ENCODE peak calls at places on chromosomes 13 and 19, in eight cellular contexts. D is thoracic aorta, Z is PC-9, M is body of pancreas, B is heart left ventricle, F is tibial artery, I is IMR-90, J is tibial nerve. E is an unnamed sample.

GRCh38 chr13:60397693-60398437 is 845 bp downstream of the TDRD3 start:
- DNase-seq in D (no peak), Z (peak; percentile 55), M (peak; percentile 58), B (peak; percentile 72), F (peak; percentile 76), I (peak; percentile 67), J (peak; percentile 16), E (peak; percentile 79)

GRCh38 chr13:94256671-94257070 is 222.8 kb downstream of the DCT start:
- DNase-seq in D (no peak), Z (no peak), M (no peak), B (no peak), F (no peak), I (no peak), J (no peak), E (no peak)

GRCh38 chr13:31742102-31742695 is 2.9 kb downstream of the RXFP2 start:
- DNase-seq in D (no peak), Z (peak; percentile 22), M (peak; percentile 59), B (peak; percentile 38), F (peak; percentile 75), I (peak; percentile 69), J (peak; percentile 49), E (peak; percentile 67)

GRCh38 chr19:37991841-37992248 is 84.8 kb downstream of the SIPA1L3 start:
- DNase-seq in D (no peak), Z (peak; percentile 70), M (no peak), B (no peak), F (no peak), I (no peak), J (no peak), E (no peak)

GRCh38 chr13:35724480-35724879 is 248.0 kb upstream of the MAB21L1 start:
- DNase-seq in D (no peak), Z (no peak), M (no peak), B (no peak), F (no peak), I (no peak), J (no peak), E (no peak)

GRCh38 chr19:19997656-19998268 is 41.5 kb downstream of the ZNF682 start:
- DNase-seq in D (no peak), Z (peak; percentile 2), M (peak; percentile 57), B (no peak), F (no peak), I (no peak), J (no peak), E (no peak)

GRCh38 chr13:78589206-78589605 is 14.1 kb downstream of the POU4F1 start:
- DNase-seq in D (no peak), Z (peak; percentile 26), M (no peak), B (no peak), F (no peak), I (peak; percentile 9), J (no peak), E (peak; percentile 52)

GRCh38 chr19:4830332-4830731 is 1.2 kb downstream of the TICAM1 start:
- DNase-seq in D (no peak), Z (no peak), M (no peak), B (no peak), F (no peak), I (no peak), J (no peak), E (no peak)

GRCh38 chr13:21079206-21079605 is 17.8 kb upstream of the LATS2 start:
- DNase-seq in D (no peak), Z (no peak), M (no peak), B (no peak), F (no peak), I (no peak), J (no peak), E (no peak)

GRCh38 chr19:44142014-44142523 is 715 bp downstream of the ZNF234 start:
- DNase-seq in D (no peak), Z (no peak), M (no peak), B (no peak), F (no peak), I (peak; percentile 42), J (no peak), E (peak; percentile 23)

GRCh38 chr19:44282846-44283245 is 22.0 kb downstream of the ZNF235 start:
- DNase-seq in D (no peak), Z (no peak), M (no peak), B (no peak), F (no peak), I (peak; percentile 19), J (no peak), E (no peak)

GRCh38 chr19:49133621-49134454 is 14.5 kb downstream of the PPFIA3 start:
- DNase-seq in D (no peak), Z (no peak), M (peak; percentile 64), B (peak; percentile 77), F (no peak), I (peak; percentile 70), J (no peak), E (no peak)

GRCh38 chr13:47120284-47120683 is 223.4 kb upstream of the HTR2A start:
- DNase-seq in D (no peak), Z (no peak), M (no peak), B (no peak), F (no peak), I (no peak), J (no peak), E (no peak)

GRCh38 chr13:47126432-47126831 is 229.6 kb upstream of the HTR2A start:
- DNase-seq in D (no peak), Z (no peak), M (peak; percentile 32), B (no peak), F (no peak), I (no peak), J (no peak), E (no peak)

GRCh38 chr13:47119568-47120080 is 222.8 kb upstream of the HTR2A start:
- DNase-seq in D (no peak), Z (no peak), M (no peak), B (no peak), F (no peak), I (peak; percentile 28), J (no peak), E (no peak)

GRCh38 chr13:47117268-47117667 is 220.4 kb upstream of the HTR2A start:
- DNase-seq in D (no peak), Z (no peak), M (no peak), B (no peak), F (no peak), I (peak; percentile 89), J (no peak), E (no peak)

GRCh38 chr13:47121092-47121763 is 224.4 kb upstream of the HTR2A start:
- DNase-seq in D (no peak), Z (no peak), M (no peak), B (no peak), F (no peak), I (no peak), J (no peak), E (no peak)
- H3K27me3 ChIP-seq in D (no peaks in the 10 kb centered on the region), Z (no peaks in the 10 kb centered on the region), M (no peaks in the 10 kb centered on the region), B (no peaks in the 10 kb centered on the region), F (no peaks in the 10 kb centered on the region), I (no peaks in the 10 kb centered on the region), J (no peaks in the 10 kb centered on the region), E (peaks cover 6% of the 10 kb centered on the region)

GRCh38 chr13:111975539-111976473 is 91.1 kb upstream of the SOX1 start:
- DNase-seq in D (no peak), Z (no peak), M (no peak), B (no peak), F (no peak), I (no peak), J (no peak), E (no peak)
- H3K27me3 ChIP-seq in D (no peaks in the 10 kb centered on the region), Z (peaks cover 82% of the 10 kb centered on the region), M (peaks cover 13% of the 10 kb centered on the region), B (peaks cover 37% of the 10 kb centered on the region), F (no peaks in the 10 kb centered on the region), I (no peaks in the 10 kb centered on the region), J (no peaks in the 10 kb centered on the region), E (peaks cover 4% of the 10 kb centered on the region)

DNA sequence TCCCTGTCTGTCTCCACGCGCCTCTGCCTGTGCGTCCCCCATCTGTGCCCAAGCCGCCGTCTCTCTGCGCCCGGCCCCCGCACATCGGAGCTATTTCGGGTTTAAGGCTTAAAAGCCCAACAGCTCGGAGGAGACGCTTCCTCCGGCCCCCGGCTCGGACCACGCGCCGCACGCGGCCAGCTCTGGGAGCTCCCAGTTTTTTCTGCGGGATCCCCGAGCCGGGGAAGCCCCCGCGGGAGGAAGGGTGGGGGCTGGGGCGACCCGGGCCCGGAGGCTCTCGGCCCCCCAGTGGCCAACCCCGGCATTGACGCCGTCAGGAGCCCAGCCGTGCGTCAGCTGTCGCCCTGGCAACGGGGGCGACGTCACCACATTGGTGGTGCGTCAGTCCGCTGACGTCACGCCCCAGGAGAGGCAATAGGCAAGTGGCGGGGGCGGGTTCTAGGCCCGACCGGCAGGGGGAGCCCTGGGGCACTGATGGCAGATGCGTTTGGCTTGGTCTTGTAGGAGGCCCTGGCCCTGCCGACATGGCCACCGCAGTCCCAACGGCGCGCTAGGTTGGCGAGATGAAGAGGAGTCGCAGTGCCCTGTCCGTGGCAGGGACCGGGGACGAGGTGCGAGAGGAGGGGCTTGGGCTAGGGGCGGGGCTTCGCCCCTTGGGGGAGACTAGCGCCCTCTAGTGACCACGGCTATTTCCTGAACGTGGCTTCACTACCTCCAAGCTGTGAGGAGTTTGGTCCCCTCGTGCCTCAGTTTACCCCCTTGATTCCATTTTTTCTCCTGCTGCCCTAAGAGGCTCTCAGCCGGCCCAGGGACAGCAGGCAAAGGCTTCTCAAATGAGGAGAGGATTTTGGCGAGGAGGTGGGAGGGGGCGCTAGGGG is 3.7 kb upstream of the PDE4A start:
- DNase-seq in D (peak; percentile 68), Z (peak; percentile 93), M (peak; percentile 92), B (peak; percentile 83), F (peak; percentile 79), I (peak; percentile 90), J (peak; percentile 47), E (peak; percentile 95)
- H3K27me3 ChIP-seq in D (peaks cover 5% of the 10 kb centered on the region), Z (peaks cover 45% of the 10 kb centered on the region), M (peaks cover 24% of the 10 kb centered on the region), B (peaks cover 52% of the 10 kb centered on the region), F (no peaks in the 10 kb centered on the region), I (peaks cover 30% of the 10 kb centered on the region), J (no peaks in the 10 kb centered on the region), E (peaks cover 39% of the 10 kb centered on the region)

GRCh38 chr13:99969934-99970760 is 1.4 kb downstream of the ZIC5 start:
- DNase-seq in D (no peak), Z (peak; percentile 63), M (no peak), B (no peak), F (no peak), I (no peak), J (no peak), E (no peak)
- H3K27me3 ChIP-seq in D (peaks cover 45% of the 10 kb centered on the region), Z (no peaks in the 10 kb centered on the region), M (peaks cover 62% of the 10 kb centered on the region), B (peaks cover 92% of the 10 kb centered on the region), F (peaks cover 18% of the 10 kb centered on the region), I (peaks cover 94% of the 10 kb centered on the region), J (peaks cover 13% of the 10 kb centered on the region), E (peaks cover 84% of the 10 kb centered on the region)

GRCh38 chr19:1470864-1471513 is 8.0 kb downstream of the C19orf25 start:
- DNase-seq in D (no peak), Z (no peak), M (no peak), B (no peak), F (no peak), I (no peak), J (no peak), E (no peak)

GRCh38 chr19:1471514-1472107 is 7.4 kb downstream of the C19orf25 start:
- DNase-seq in D (no peak), Z (no peak), M (no peak), B (no peak), F (no peak), I (no peak), J (no peak), E (no peak)

GRCh38 chr19:1473424-1473851 is 5.6 kb downstream of the C19orf25 start:
- DNase-seq in D (no peak), Z (no peak), M (no peak), B (no peak), F (no peak), I (no peak), J (no peak), E (no peak)

GRCh38 chr19:1473056-1473400 is 6.0 kb downstream of the C19orf25 start:
- DNase-seq in D (no peak), Z (no peak), M (no peak), B (no peak), F (no peak), I (no peak), J (no peak), E (no peak)

GRCh38 chr19:1472227-1473055 is 6.6 kb downstream of the C19orf25 start:
- DNase-seq in D (no peak), Z (no peak), M (no peak), B (no peak), F (no peak), I (no peak), J (no peak), E (no peak)
- H3K27me3 ChIP-seq in D (peaks cover 26% of the 10 kb centered on the region), Z (no peaks in the 10 kb centered on the region), M (peaks cover 51% of the 10 kb centered on the region), B (peaks cover 50% of the 10 kb centered on the region), F (peaks cover 24% of the 10 kb centered on the region), I (peaks cover 50% of the 10 kb centered on the region), J (peaks cover 2% of the 10 kb centered on the region), E (peaks cover 39% of the 10 kb centered on the region)